ENCODE peak calls at places on chromosomes 1 and 21, in ten cellular contexts. One of them, this sample, is unnamed.
A peak's percentile ranks its signal among the peaks of the same experiment; 100 is the strongest.

GRCh38 chr1:155093938-155094621 is 15.4 kb downstream of the EFNA3 start:
- DNase-seq in activated CD4-positive, alpha-beta T cell treated with anti-CD3 and anti-CD28 coated beads, Interleukin-2, amount 50 U/mL, for 1 hour: no peak
- DNase-seq in activated CD8-positive, alpha-beta T cell treated with anti-CD3 and anti-CD28 coated beads for 36 hours: no peak
- DNase-seq in adrenal gland: no peak
- DNase-seq in activated naive CD8-positive, alpha-beta T cell treated with anti-CD3 and anti-CD28 coated beads, Interleukin-2, amount 50 U/mL, for 16 hours: no peak
- DNase-seq in GM03348: peak; percentile 48
- DNase-seq in GM12892: no peak
- DNase-seq in heart left ventricle: no peak
- DNase-seq in keratinocyte: no peak
- DNase-seq in naive thymus-derived CD4-positive, alpha-beta T cell: no peak
- DNase-seq in this sample: no peak

GRCh38 chr1:12053752-12054548 is 9.2 kb upstream of the TNFRSF8 start:
- DNase-seq in activated naive CD8-positive, alpha-beta T cell treated with anti-CD3 and anti-CD28 coated beads, Interleukin-2, amount 50 U/mL, for 16 hours: no peak
- DNase-seq in adrenal gland: no peak
- DNase-seq in heart left ventricle: no peak
- DNase-seq in activated CD8-positive, alpha-beta T cell treated with anti-CD3 and anti-CD28 coated beads for 36 hours: peak; percentile 55
- DNase-seq in GM03348: no peak
- DNase-seq in activated CD4-positive, alpha-beta T cell treated with anti-CD3 and anti-CD28 coated beads, Interleukin-2, amount 50 U/mL, for 1 hour: no peak
- DNase-seq in keratinocyte: no peak
- DNase-seq in GM12892: no peak
- DNase-seq in naive thymus-derived CD4-positive, alpha-beta T cell: no peak
- DNase-seq in this sample: no peak

GRCh38 chr1:65508051-65508450 is 87.6 kb downstream of the LEPR start:
- DNase-seq in GM03348: no peak
- DNase-seq in adrenal gland: no peak
- DNase-seq in activated CD4-positive, alpha-beta T cell treated with anti-CD3 and anti-CD28 coated beads, Interleukin-2, amount 50 U/mL, for 1 hour: no peak
- DNase-seq in GM12892: no peak
- DNase-seq in activated naive CD8-positive, alpha-beta T cell treated with anti-CD3 and anti-CD28 coated beads, Interleukin-2, amount 50 U/mL, for 16 hours: no peak
- DNase-seq in keratinocyte: no peak
- DNase-seq in naive thymus-derived CD4-positive, alpha-beta T cell: no peak
- DNase-seq in heart left ventricle: no peak
- DNase-seq in activated CD8-positive, alpha-beta T cell treated with anti-CD3 and anti-CD28 coated beads for 36 hours: no peak
- DNase-seq in this sample: no peak

GRCh38 chr1:241503444-241503843 is 16.1 kb downstream of the FH start:
- DNase-seq in heart left ventricle: no peak
- DNase-seq in naive thymus-derived CD4-positive, alpha-beta T cell: no peak
- DNase-seq in activated naive CD8-positive, alpha-beta T cell treated with anti-CD3 and anti-CD28 coated beads, Interleukin-2, amount 50 U/mL, for 16 hours: no peak
- DNase-seq in activated CD4-positive, alpha-beta T cell treated with anti-CD3 and anti-CD28 coated beads, Interleukin-2, amount 50 U/mL, for 1 hour: no peak
- DNase-seq in GM12892: no peak
- DNase-seq in keratinocyte: no peak
- DNase-seq in activated CD8-positive, alpha-beta T cell treated with anti-CD3 and anti-CD28 coated beads for 36 hours: peak; percentile 30
- DNase-seq in GM03348: no peak
- DNase-seq in adrenal gland: no peak
- DNase-seq in this sample: no peak

GRCh38 chr1:56897150-56898004 is 42.8 kb downstream of the C8A start:
- DNase-seq in adrenal gland: no peak
- DNase-seq in naive thymus-derived CD4-positive, alpha-beta T cell: no peak
- DNase-seq in GM12892: no peak
- DNase-seq in GM03348: no peak
- DNase-seq in keratinocyte: no peak
- DNase-seq in heart left ventricle: no peak
- DNase-seq in activated CD8-positive, alpha-beta T cell treated with anti-CD3 and anti-CD28 coated beads for 36 hours: no peak
- DNase-seq in activated naive CD8-positive, alpha-beta T cell treated with anti-CD3 and anti-CD28 coated beads, Interleukin-2, amount 50 U/mL, for 16 hours: no peak
- DNase-seq in activated CD4-positive, alpha-beta T cell treated with anti-CD3 and anti-CD28 coated beads, Interleukin-2, amount 50 U/mL, for 1 hour: no peak
- DNase-seq in this sample: no peak

GRCh38 chr1:16094453-16095158 is 21.2 kb upstream of the FAM131C start:
- DNase-seq in naive thymus-derived CD4-positive, alpha-beta T cell: no peak
- DNase-seq in heart left ventricle: no peak
- DNase-seq in GM12892: no peak
- DNase-seq in activated CD4-positive, alpha-beta T cell treated with anti-CD3 and anti-CD28 coated beads, Interleukin-2, amount 50 U/mL, for 1 hour: no peak
- DNase-seq in activated naive CD8-positive, alpha-beta T cell treated with anti-CD3 and anti-CD28 coated beads, Interleukin-2, amount 50 U/mL, for 16 hours: no peak
- DNase-seq in activated CD8-positive, alpha-beta T cell treated with anti-CD3 and anti-CD28 coated beads for 36 hours: no peak
- DNase-seq in keratinocyte: no peak
- DNase-seq in adrenal gland: no peak
- DNase-seq in GM03348: no peak
- DNase-seq in this sample: no peak

GRCh38 chr1:207000641-207001291 is 30.5 kb upstream of the FCAMR start:
- DNase-seq in heart left ventricle: no peak
- DNase-seq in activated CD8-positive, alpha-beta T cell treated with anti-CD3 and anti-CD28 coated beads for 36 hours: no peak
- DNase-seq in keratinocyte: no peak
- DNase-seq in GM12892: no peak
- DNase-seq in naive thymus-derived CD4-positive, alpha-beta T cell: no peak
- DNase-seq in activated naive CD8-positive, alpha-beta T cell treated with anti-CD3 and anti-CD28 coated beads, Interleukin-2, amount 50 U/mL, for 16 hours: no peak
- DNase-seq in GM03348: no peak
- DNase-seq in adrenal gland: no peak
- DNase-seq in activated CD4-positive, alpha-beta T cell treated with anti-CD3 and anti-CD28 coated beads, Interleukin-2, amount 50 U/mL, for 1 hour: no peak
- DNase-seq in this sample: no peak

GRCh38 chr21:42397291-42398129 is 1.7 kb upstream of the TMPRSS3 start:
- DNase-seq in GM03348: no peak
- DNase-seq in adrenal gland: no peak
- DNase-seq in activated CD4-positive, alpha-beta T cell treated with anti-CD3 and anti-CD28 coated beads, Interleukin-2, amount 50 U/mL, for 1 hour: no peak
- DNase-seq in heart left ventricle: no peak
- DNase-seq in naive thymus-derived CD4-positive, alpha-beta T cell: no peak
- DNase-seq in activated naive CD8-positive, alpha-beta T cell treated with anti-CD3 and anti-CD28 coated beads, Interleukin-2, amount 50 U/mL, for 16 hours: no peak
- DNase-seq in keratinocyte: no peak
- DNase-seq in activated CD8-positive, alpha-beta T cell treated with anti-CD3 and anti-CD28 coated beads for 36 hours: peak; percentile 55
- DNase-seq in GM12892: no peak
- DNase-seq in this sample: no peak

GRCh38 chr1:63547621-63548294 is 24.4 kb downstream of the EFCAB7 start:
- DNase-seq in heart left ventricle: no peak
- DNase-seq in GM12892: no peak
- DNase-seq in naive thymus-derived CD4-positive, alpha-beta T cell: no peak
- DNase-seq in adrenal gland: no peak
- DNase-seq in activated CD8-positive, alpha-beta T cell treated with anti-CD3 and anti-CD28 coated beads for 36 hours: no peak
- DNase-seq in keratinocyte: peak; percentile 77
- DNase-seq in GM03348: peak; percentile 26
- DNase-seq in activated naive CD8-positive, alpha-beta T cell treated with anti-CD3 and anti-CD28 coated beads, Interleukin-2, amount 50 U/mL, for 16 hours: no peak
- DNase-seq in activated CD4-positive, alpha-beta T cell treated with anti-CD3 and anti-CD28 coated beads, Interleukin-2, amount 50 U/mL, for 1 hour: no peak
- DNase-seq in this sample: no peak

GRCh38 chr1:55717111-55717510 is 501.9 kb upstream of the USP24 start:
- DNase-seq in GM12892: no peak
- DNase-seq in activated CD8-positive, alpha-beta T cell treated with anti-CD3 and anti-CD28 coated beads for 36 hours: no peak
- DNase-seq in GM03348: no peak
- DNase-seq in keratinocyte: no peak
- DNase-seq in naive thymus-derived CD4-positive, alpha-beta T cell: no peak
- DNase-seq in activated CD4-positive, alpha-beta T cell treated with anti-CD3 and anti-CD28 coated beads, Interleukin-2, amount 50 U/mL, for 1 hour: no peak
- DNase-seq in activated naive CD8-positive, alpha-beta T cell treated with anti-CD3 and anti-CD28 coated beads, Interleukin-2, amount 50 U/mL, for 16 hours: no peak
- DNase-seq in adrenal gland: no peak
- DNase-seq in heart left ventricle: no peak
- DNase-seq in this sample: no peak

GRCh38 chr1:206672844-206673758 is 11.6 kb upstream of the MAPKAPK2 start:
- DNase-seq in naive thymus-derived CD4-positive, alpha-beta T cell: no peak
- DNase-seq in keratinocyte: no peak
- DNase-seq in GM03348: no peak
- DNase-seq in heart left ventricle: no peak
- DNase-seq in adrenal gland: no peak
- DNase-seq in activated naive CD8-positive, alpha-beta T cell treated with anti-CD3 and anti-CD28 coated beads, Interleukin-2, amount 50 U/mL, for 16 hours: no peak
- DNase-seq in GM12892: no peak
- DNase-seq in activated CD8-positive, alpha-beta T cell treated with anti-CD3 and anti-CD28 coated beads for 36 hours: no peak
- DNase-seq in activated CD4-positive, alpha-beta T cell treated with anti-CD3 and anti-CD28 coated beads, Interleukin-2, amount 50 U/mL, for 1 hour: no peak
- DNase-seq in this sample: no peak

GRCh38 chr1:232385221-232385620 is 244.7 kb downstream of the SIPA1L2 start:
- DNase-seq in naive thymus-derived CD4-positive, alpha-beta T cell: no peak
- DNase-seq in keratinocyte: peak; percentile 7
- DNase-seq in activated CD4-positive, alpha-beta T cell treated with anti-CD3 and anti-CD28 coated beads, Interleukin-2, amount 50 U/mL, for 1 hour: no peak
- DNase-seq in heart left ventricle: no peak
- DNase-seq in adrenal gland: no peak
- DNase-seq in activated CD8-positive, alpha-beta T cell treated with anti-CD3 and anti-CD28 coated beads for 36 hours: no peak
- DNase-seq in GM12892: no peak
- DNase-seq in activated naive CD8-positive, alpha-beta T cell treated with anti-CD3 and anti-CD28 coated beads, Interleukin-2, amount 50 U/mL, for 16 hours: no peak
- DNase-seq in GM03348: peak; percentile 20
- DNase-seq in this sample: no peak

GRCh38 chr1:47687618-47687940 is 249.7 kb downstream of the FOXD2 start:
- DNase-seq in activated CD8-positive, alpha-beta T cell treated with anti-CD3 and anti-CD28 coated beads for 36 hours: no peak
- DNase-seq in naive thymus-derived CD4-positive, alpha-beta T cell: no peak
- DNase-seq in GM12892: no peak
- DNase-seq in activated naive CD8-positive, alpha-beta T cell treated with anti-CD3 and anti-CD28 coated beads, Interleukin-2, amount 50 U/mL, for 16 hours: no peak
- DNase-seq in keratinocyte: no peak
- DNase-seq in activated CD4-positive, alpha-beta T cell treated with anti-CD3 and anti-CD28 coated beads, Interleukin-2, amount 50 U/mL, for 1 hour: no peak
- DNase-seq in GM03348: no peak
- DNase-seq in heart left ventricle: no peak
- DNase-seq in adrenal gland: peak; percentile 5
- DNase-seq in this sample: no peak